ENCODE peak calls at places on chromosomes 16 and 17, in seven cellular contexts. F is effector memory CD8-positive, alpha-beta T cell; N is NCI-H1417; K is posterior cingulate gyrus; P is left ventricle myocardium superior; C is stimulated activated CD4-positive, alpha-beta T cell treated with anti-CD3 and anti-CD28 coated beads, Interleukin-15, amount 100 ng/mL, for 24 hours; U is nephron progenitor cell. E is an unnamed sample.

GRCh38 chr16:59848314-59848713 is 1114.2 kb upstream of the GOT2 start:
- DNase-seq in F (no peak), N (no peak), K (peak), P (no peak), C (no peak), U (no peak), E (no peak)

GRCh38 chr17:16870253-16871245 is 101.4 kb downstream of the TNFRSF13B start:
- DNase-seq in F (no peak), N (no peak), K (no peak), P (no peak), C (no peak), U (no peak), E (no peak)

GRCh38 chr17:676060-676745 is 38.4 kb downstream of the VPS53 start:
- DNase-seq in F (no peak), N (no peak), K (no peak), P (no peak), C (no peak), U (no peak), E (no peak)

GRCh38 chr17:6455321-6455705 is 11.1 kb downstream of the PIMREG start:
- DNase-seq in F (peak), N (no peak), K (no peak), P (peak), C (peak), U (peak), E (peak)

GRCh38 chr17:81534157-81535006 is 6.2 kb downstream of the FSCN2 start:
- DNase-seq in F (no peak), N (no peak), K (no peak), P (no peak), C (no peak), U (no peak), E (no peak)

GRCh38 chr17:72205357-72205756 is 84.5 kb downstream of the SOX9 start:
- DNase-seq in F (no peak), N (no peak), K (peak), P (no peak), C (no peak), U (no peak), E (no peak)

GRCh38 chr17:65657251-65657828 is 95.9 kb upstream of the AXIN2 start:
- DNase-seq in F (no peak), N (no peak), K (no peak), P (no peak), C (no peak), U (no peak), E (no peak)

GRCh38 chr17:68310141-68310540 is 18.8 kb downstream of the ARSG start:
- DNase-seq in F (no peak), N (no peak), K (no peak), P (no peak), C (peak), U (no peak), E (no peak)

GRCh38 chr16:88013091-88013609 is 61.9 kb downstream of the BANP start:
- DNase-seq in F (no peak), N (no peak), K (no peak), P (no peak), C (no peak), U (peak), E (no peak)

GRCh38 chr16:66660422-66661209 is 35.9 kb downstream of the CMTM4 start:
- DNase-seq in F (no peak), N (peak), K (peak), P (peak), C (no peak), U (peak), E (no peak)

GRCh38 chr16:84810518-84811273 is 9.1 kb upstream of the CRISPLD2 start:
- DNase-seq in F (no peak), N (no peak), K (no peak), P (no peak), C (peak), U (no peak), E (peak)

GRCh38 chr17:6420173-6420641 is 14.7 kb downstream of the AIPL1 start:
- DNase-seq in F (no peak), N (peak), K (no peak), P (no peak), C (peak), U (peak), E (no peak)

GRCh38 chr16:79042886-79043285 is 557.7 kb downstream of the MAF start:
- DNase-seq in F (no peak), N (no peak), K (no peak), P (no peak), C (peak), U (no peak), E (peak)

GRCh38 chr17:49604314-49604869 is 28.7 kb downstream of the NXPH3 start:
- DNase-seq in F (no peak), N (no peak), K (no peak), P (no peak), C (no peak), U (no peak), E (no peak)